ENCODE peak calls at places on chromosomes 1 and 21, in five cellular contexts. D is RWPE1, P is nephron progenitor cell, O is psoas muscle, Q is neural crest cell. W is an unnamed sample.

GRCh38 chr1:38026592-38027200 is 14.2 kb downstream of the UTP11 start:
- DNase-seq in D (peak; percentile 77), P (peak; percentile 70), O (peak; percentile 75), Q (peak; percentile 53), W (no peak)

GRCh38 chr1:196034080-196034706 is 574.0 kb downstream of the KCNT2 start:
- DNase-seq in D (no peak), P (peak; percentile 9), O (no peak), Q (no peak), W (no peak)

GRCh38 chr1:20119351-20119750 is at the start of gene PLA2G2D:
- DNase-seq in D (no peak), P (no peak), O (no peak), Q (no peak), W (no peak)

GRCh38 chr1:18765725-18766124 is 93.7 kb downstream of the TAS1R2 start:
- DNase-seq in D (no peak), P (no peak), O (no peak), Q (no peak), W (no peak)

GRCh38 chr1:29458737-29459550 is 222.6 kb downstream of the PTPRU start:
- DNase-seq in D (no peak), P (no peak), O (no peak), Q (no peak), W (no peak)

GRCh38 chr1:238589843-238590435 is 699.2 kb upstream of the ZP4 start:
- DNase-seq in D (no peak), P (no peak), O (no peak), Q (no peak), W (no peak)

GRCh38 chr1:22916469-22916817 is 56.2 kb downstream of the LACTBL1 start:
- DNase-seq in D (peak; percentile 20), P (no peak), O (peak; percentile 44), Q (no peak), W (no peak)

GRCh38 chr1:209988706-209989105 is 50.7 kb downstream of the SYT14 start:
- DNase-seq in D (no peak), P (no peak), O (no peak), Q (no peak), W (no peak)

GRCh38 chr1:72229893-72230292 is 52.4 kb downstream of the NEGR1 start:
- DNase-seq in D (no peak), P (no peak), O (no peak), Q (no peak), W (no peak)

GRCh38 chr1:224502459-224503160 is 68.0 kb upstream of the WDR26 start:
- DNase-seq in D (no peak), P (no peak), O (no peak), Q (no peak), W (no peak)

GRCh38 chr1:245298781-245299180 is 144.0 kb downstream of the KIF26B start:
- DNase-seq in D (no peak), P (no peak), O (no peak), Q (no peak), W (no peak)

GRCh38 chr1:18681423-18681835 is 50.8 kb downstream of the PAX7 start:
- DNase-seq in D (peak; percentile 74), P (no peak), O (no peak), Q (peak; percentile 24), W (no peak)

GRCh38 chr1:230282157-230282556 is 144.0 kb downstream of the PGBD5 start:
- DNase-seq in D (no peak), P (no peak), O (peak; percentile 8), Q (no peak), W (no peak)

GRCh38 chr21:25826652-25827051 is 91.9 kb downstream of the GABPA start:
- DNase-seq in D (no peak), P (no peak), O (no peak), Q (no peak), W (no peak)

GRCh38 chr1:206729050-206729449 is 41.5 kb upstream of the IL19 start:
- DNase-seq in D (no peak), P (no peak), O (no peak), Q (no peak), W (no peak)

GRCh38 chr1:16012590-16013219 is 5.1 kb downstream of the HSPB7 start:
- DNase-seq in D (no peak), P (peak; percentile 66), O (peak; percentile 95), Q (peak; percentile 25), W (peak; percentile 44)

GRCh38 chr1:228073870-228074545 is 8.5 kb upstream of the ARF1 start:
- DNase-seq in D (no peak), P (peak; percentile 36), O (no peak), Q (no peak), W (no peak)

GRCh38 chr1:1422465-1423244 is 1.6 kb upstream of the ANKRD65 start:
- DNase-seq in D (no peak), P (no peak), O (no peak), Q (no peak), W (no peak)

GRCh38 chr1:10074059-10074854 is 41.5 kb downstream of the UBE4B start:
- DNase-seq in D (peak; percentile 89), P (no peak), O (no peak), Q (no peak), W (peak; percentile 27)

GRCh38 chr1:182809414-182809957 is 19.9 kb downstream of the NPL start:
- DNase-seq in D (no peak), P (no peak), O (no peak), Q (no peak), W (no peak)
- TF ChIP-seq CTCF in D (no peak), P (no peak), O (no peak), Q (no peak), W (no peak)

DNA sequence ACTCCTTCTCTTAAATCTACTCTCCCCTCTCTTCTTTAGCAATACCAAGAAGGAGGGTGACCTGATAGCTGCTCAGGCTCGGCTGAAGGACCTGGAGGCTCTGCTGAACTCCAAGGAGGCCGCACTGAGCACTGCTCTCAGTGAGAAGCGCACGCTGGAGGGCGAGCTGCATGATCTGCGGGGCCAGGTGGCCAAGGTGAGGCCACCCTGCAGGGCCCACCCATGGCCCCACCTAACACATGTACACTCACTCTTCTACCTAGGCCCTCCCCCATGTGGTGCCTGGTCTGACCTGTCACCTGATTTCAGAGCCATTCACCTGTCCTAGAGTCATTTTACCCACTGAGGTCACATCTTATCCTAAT is 16.0 kb downstream of the LMNA start:
- DNase-seq in D (no peak), P (no peak), O (no peak), Q (no peak), W (no peak)
- TF ChIP-seq CTCF in D (peak; percentile 51), P (no peak), O (no peak), Q (no peak), W (peak; percentile 25)

DNA sequence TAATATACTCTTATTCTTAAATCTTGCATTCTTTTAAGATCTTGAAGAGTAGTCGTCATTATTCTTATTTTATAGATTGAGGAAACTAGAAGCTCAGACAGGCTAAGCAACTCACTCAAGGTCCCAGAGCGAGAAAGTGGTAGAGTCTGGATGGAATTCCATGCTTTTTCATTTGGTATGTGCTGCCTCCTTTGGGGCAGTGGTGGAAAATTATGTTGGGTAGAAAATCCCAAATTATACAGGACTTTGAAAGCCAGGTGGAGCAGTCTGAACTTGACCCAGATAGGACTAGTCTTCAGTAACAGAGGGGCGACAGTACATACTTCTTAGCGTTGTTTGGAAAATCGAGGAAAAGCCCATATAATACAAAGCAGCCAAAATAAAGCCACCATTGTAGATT is 205.6 kb downstream of the ATG4C start:
- DNase-seq in D (no peak), P (no peak), O (no peak), Q (no peak), W (no peak)
- TF ChIP-seq CTCF in D (no peak), P (no peak), O (no peak), Q (peak; percentile 35), W (no peak)

DNA sequence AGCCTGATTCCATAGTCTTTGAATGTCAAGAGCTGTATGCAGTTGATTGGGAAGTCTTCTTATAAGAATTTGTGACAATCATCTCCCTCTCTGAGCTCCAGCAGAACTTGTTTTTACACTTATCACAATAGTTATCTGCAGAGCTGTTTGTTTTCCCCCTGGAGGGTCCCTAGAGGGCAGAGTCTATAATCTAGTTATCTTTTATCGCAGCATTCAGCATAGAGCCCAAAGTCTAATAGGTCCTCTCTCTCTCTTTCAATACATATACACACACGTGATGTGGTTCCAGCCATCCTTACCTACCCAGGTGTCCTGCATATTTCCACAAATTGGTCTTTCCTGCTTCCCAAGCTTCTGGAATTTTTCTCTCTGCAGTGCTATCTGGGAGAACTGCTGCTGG is 229.5 kb upstream of the KIAA0040 start:
- DNase-seq in D (no peak), P (no peak), O (no peak), Q (no peak), W (no peak)
- TF ChIP-seq CTCF in D (no peak), P (no peak), O (no peak), Q (no peak), W (no peak)

DNA sequence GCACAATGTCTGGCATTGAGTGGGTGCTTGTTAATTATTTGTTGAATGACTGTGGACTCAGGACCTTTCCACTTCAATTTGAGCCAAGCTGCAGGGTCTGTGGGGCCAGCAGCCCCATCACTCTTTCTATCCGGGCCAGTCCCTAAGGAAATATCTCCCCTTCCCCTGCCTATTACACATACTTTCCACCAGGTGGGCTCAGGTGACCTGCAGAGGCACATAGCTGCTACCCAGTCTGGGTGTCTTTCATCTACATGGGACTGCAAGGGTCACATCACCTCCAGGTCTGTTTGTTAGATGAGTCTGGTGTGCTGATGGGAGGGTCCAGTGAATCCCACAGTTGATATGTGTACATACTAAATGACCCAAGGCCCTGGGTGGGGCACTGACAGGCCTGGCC is 59.6 kb upstream of the KDM4A start:
- DNase-seq in D (no peak), P (no peak), O (no peak), Q (no peak), W (no peak)
- TF ChIP-seq CTCF in D (no peak), P (no peak), O (no peak), Q (no peak), W (no peak)

GRCh38 chr1:60000625-60001024 is 72.9 kb downstream of the C1orf87 start:
- DNase-seq in D (no peak), P (no peak), O (no peak), Q (no peak), W (no peak)

GRCh38 chr1:59999006-59999405 is 72.4 kb upstream of the CYP2J2 start:
- DNase-seq in D (no peak), P (no peak), O (no peak), Q (no peak), W (no peak)

GRCh38 chr1:59994302-59995198 is 68.0 kb upstream of the CYP2J2 start:
- DNase-seq in D (no peak), P (no peak), O (no peak), Q (no peak), W (no peak)

GRCh38 chr1:59999746-60000145 is 73.2 kb upstream of the CYP2J2 start:
- DNase-seq in D (no peak), P (no peak), O (no peak), Q (no peak), W (no peak)

DNA sequence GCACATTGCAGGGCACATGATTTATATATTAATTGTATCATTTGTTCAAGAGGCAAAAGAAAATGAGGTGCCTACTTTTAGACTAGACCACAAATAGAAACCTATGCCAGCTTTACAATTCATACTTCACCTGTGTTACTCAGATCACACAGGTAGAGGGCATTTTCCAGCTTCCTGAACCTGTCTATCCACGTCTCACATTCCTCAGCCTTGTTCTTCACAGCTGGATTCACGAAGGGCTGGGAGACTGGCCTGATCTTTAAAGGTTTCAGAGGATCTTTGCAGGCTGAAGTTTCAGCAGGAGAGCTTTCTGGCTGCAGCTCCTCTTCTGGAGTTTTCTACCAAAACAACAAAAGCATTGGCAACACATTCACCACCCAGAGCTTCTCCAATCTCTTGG is 70.9 kb upstream of the CYP2J2 start:
- DNase-seq in D (no peak), P (no peak), O (no peak), Q (no peak), W (no peak)
- TF ChIP-seq CTCF in D (no peak), P (no peak), O (no peak), Q (no peak), W (no peak)

W was measured in natural killer cell.